ENCODE peak calls at places on chromosome 22, in five cellular contexts. J is hepatocyte, K is A549, X is Panc1, P is vagina. V is an unnamed sample.

GRCh38 chr22:44193537-44193896 is 12.8 kb downstream of the PARVG start:
- DNase-seq in J (no peak), K (no peak), X (no peak), P (no peak), V (no peak)

GRCh38 chr22:32776397-32776796 is 25.1 kb upstream of the TIMP3 start:
- DNase-seq in J (no peak), K (no peak), X (no peak), P (no peak), V (no peak)

GRCh38 chr22:48098243-48098935 is 1335.9 kb downstream of the TBC1D22A start:
- DNase-seq in J (no peak), K (no peak), X (no peak), P (no peak), V (no peak)

GRCh38 chr22:17486313-17486712 is 77.0 kb upstream of the SLC25A18 start:
- DNase-seq in J (no peak), K (peak; percentile 7), X (no peak), P (no peak), V (no peak)

GRCh38 chr22:43481528-43482309 is 69.9 kb downstream of the MPPED1 start:
- DNase-seq in J (no peak), K (no peak), X (no peak), P (no peak), V (peak; percentile 48)

GRCh38 chr22:45462034-45462655 is 40.5 kb upstream of the FBLN1 start:
- DNase-seq in J (peak; percentile 56), K (no peak), X (no peak), P (no peak), V (peak; percentile 31)

GRCh38 chr22:45096256-45096907 is 67.3 kb upstream of the NUP50 start:
- DNase-seq in J (peak; percentile 81), K (peak; percentile 60), X (peak; percentile 61), P (no peak), V (peak; percentile 77)

GRCh38 chr22:38699784-38700183 is 959 bp downstream of the JOSD1 start:
- DNase-seq in J (peak; percentile 29), K (no peak), X (no peak), P (no peak), V (no peak)

GRCh38 chr22:40263191-40263590 is 83.1 kb upstream of the ADSL start:
- DNase-seq in J (no peak), K (no peak), X (no peak), P (no peak), V (no peak)

GRCh38 chr22:37979782-37980181 is 4.6 kb downstream of the SOX10 start:
- DNase-seq in J (no peak), K (no peak), X (no peak), P (no peak), V (peak; percentile 30)

GRCh38 chr22:29979645-29980303 is 96.8 kb downstream of the MTMR3 start:
- DNase-seq in J (no peak), K (no peak), X (no peak), P (no peak), V (no peak)

GRCh38 chr22:33521879-33522665 is 398.2 kb downstream of the LARGE1 start:
- DNase-seq in J (no peak), K (no peak), X (no peak), P (no peak), V (no peak)

GRCh38 chr22:43126506-43127165 is 16.1 kb downstream of the BIK start:
- DNase-seq in J (peak; percentile 88), K (peak; percentile 56), X (no peak), P (no peak), V (no peak)

GRCh38 chr22:40661661-40662060 is 17.6 kb upstream of the MCHR1 start:
- DNase-seq in J (no peak), K (no peak), X (no peak), P (no peak), V (no peak)

GRCh38 chr22:40499187-40499753 is 128.9 kb downstream of the SGSM3 start:
- DNase-seq in J (peak; percentile 67), K (peak; percentile 89), X (peak; percentile 85), P (no peak), V (no peak)

GRCh38 chr22:29813563-29813962 is 24.5 kb downstream of the ASCC2 start:
- DNase-seq in J (peak; percentile 54), K (peak; percentile 69), X (no peak), P (no peak), V (no peak)

GRCh38 chr22:19289475-19290161 is 1.9 kb downstream of the CLTCL1 start:
- DNase-seq in J (peak; percentile 23), K (no peak), X (no peak), P (no peak), V (no peak)

GRCh38 chr22:30459206-30460052 is 12.4 kb downstream of the SEC14L3 start:
- DNase-seq in J (peak; percentile 58), K (peak; percentile 12), X (no peak), P (no peak), V (no peak)

GRCh38 chr22:47929073-47929472 is 1166.6 kb downstream of the TBC1D22A start:
- DNase-seq in J (no peak), K (no peak), X (no peak), P (no peak), V (no peak)

GRCh38 chr22:43923631-43924548 is at the start of gene PNPLA3:
- DNase-seq in J (peak; percentile 96), K (peak; percentile 71), X (no peak), P (no peak), V (peak; percentile 98)

GRCh38 chr22:44391026-44391425 is 78.3 kb upstream of the SHISAL1 start:
- DNase-seq in J (no peak), K (no peak), X (no peak), P (no peak), V (no peak)

GRCh38 chr22:48054596-48054995 is 1292.1 kb downstream of the TBC1D22A start:
- DNase-seq in J (no peak), K (no peak), X (no peak), P (no peak), V (no peak)

GRCh38 chr22:25039255-25039654 is 86.7 kb downstream of the KIAA1671 start:
- DNase-seq in J (no peak), K (no peak), X (no peak), P (no peak), V (no peak)

GRCh38 chr22:29277927-29278326 is 9.9 kb downstream of the EWSR1 start:
- DNase-seq in J (no peak), K (no peak), X (no peak), P (no peak), V (no peak)

GRCh38 chr22:21865041-21865440 is 2.4 kb downstream of the MAPK1 start:
- DNase-seq in J (peak; percentile 56), K (no peak), X (peak; percentile 7), P (no peak), V (no peak)
- H3K4me3 ChIP-seq in J (peak overlapping the region; percentile 99), K (no peak overlapping the region), X (peak overlapping the region; percentile 85), P (no peak overlapping the region), V (no peak overlapping the region)

GRCh38 chr22:36455571-36456458 is 25.6 kb downstream of the TXN2 start:
- DNase-seq in J (peak; percentile 27), K (no peak), X (no peak), P (no peak), V (no peak)

GRCh38 chr22:36453855-36454378 is 27.5 kb downstream of the TXN2 start:
- DNase-seq in J (no peak), K (no peak), X (no peak), P (no peak), V (no peak)

GRCh38 chr22:36456459-36456835 is 25.0 kb downstream of the TXN2 start:
- DNase-seq in J (peak; percentile 2), K (no peak), X (no peak), P (no peak), V (no peak)

GRCh38 chr22:36453266-36453607 is 28.2 kb downstream of the TXN2 start:
- DNase-seq in J (no peak), K (no peak), X (no peak), P (no peak), V (no peak)

GRCh38 chr22:36454916-36455570 is 26.4 kb downstream of the TXN2 start:
- DNase-seq in J (peak; percentile 98), K (peak; percentile 94), X (no peak), P (no peak), V (no peak)
- TF ChIP-seq CTCF in J (peak; percentile 5), K (peak; percentile 16), X (no peak), P (no peak), V (no peak)

GRCh38 chr22:27315833-27316232 is 485.7 kb downstream of the MN1 start:
- DNase-seq in J (no peak), K (no peak), X (no peak), P (no peak), V (no peak)

GRCh38 chr22:27314276-27314807 is 487.2 kb downstream of the MN1 start:
- DNase-seq in J (peak; percentile 44), K (no peak), X (no peak), P (no peak), V (no peak)

GRCh38 chr22:27311666-27312566 is 489.6 kb downstream of the MN1 start:
- DNase-seq in J (no peak), K (no peak), X (no peak), P (no peak), V (no peak)

GRCh38 chr22:27310966-27311665 is 490.4 kb downstream of the MN1 start:
- DNase-seq in J (no peak), K (no peak), X (no peak), P (no peak), V (no peak)

DNA sequence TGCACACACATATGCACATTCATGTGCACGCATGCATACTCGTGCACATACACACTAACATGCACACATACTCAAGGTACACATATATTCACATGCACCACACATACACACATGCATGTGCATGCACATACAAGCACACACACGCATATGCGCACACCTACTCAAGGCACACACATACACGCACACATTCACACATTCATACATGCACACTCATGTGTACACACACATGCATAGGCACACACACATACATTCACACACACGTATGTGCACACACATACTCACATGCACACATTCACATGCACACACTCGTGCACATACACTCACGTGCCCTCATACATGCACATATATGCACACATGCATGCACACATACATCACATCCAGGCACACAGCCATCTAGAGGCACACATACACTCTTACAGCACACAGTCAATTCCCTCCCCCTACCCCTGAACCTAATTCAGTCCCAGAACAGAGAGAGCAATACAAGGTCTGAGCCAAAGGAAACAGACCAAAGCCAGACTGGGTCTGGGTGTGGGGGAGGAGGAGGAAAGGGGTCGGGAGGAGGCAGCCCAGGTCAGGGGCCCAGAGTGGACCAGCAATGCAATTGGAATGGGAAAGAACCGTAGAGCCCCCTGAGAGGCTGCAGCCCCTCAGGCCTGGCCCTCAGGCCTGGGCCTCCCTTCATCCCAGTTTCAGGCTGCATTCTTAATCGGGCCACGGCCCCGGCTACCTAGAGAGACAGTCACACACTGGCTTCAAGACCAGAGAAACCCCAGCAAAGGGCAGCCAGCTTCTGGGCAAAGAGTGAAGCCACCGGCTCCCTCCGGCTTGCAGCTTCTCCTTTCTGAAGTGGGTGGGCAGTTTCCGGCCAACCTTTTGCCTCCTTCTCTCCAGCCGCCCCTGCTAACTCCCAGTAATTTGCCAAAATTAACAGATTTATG is 488.7 kb downstream of the MN1 start:
- DNase-seq in J (no peak), K (no peak), X (no peak), P (no peak), V (no peak)
- H3K4me3 ChIP-seq in J (no peak overlapping the region), K (no peak overlapping the region), X (no peak overlapping the region), P (no peak overlapping the region), V (no peak overlapping the region)

GRCh38 chr22:41948142-41948541 is 1.2 kb upstream of the CENPM start:
- DNase-seq in J (no peak), K (no peak), X (no peak), P (no peak), V (no peak)

GRCh38 chr22:41949297-41949965 is 2.5 kb upstream of the CENPM start:
- DNase-seq in J (no peak), K (no peak), X (no peak), P (no peak), V (no peak)

GRCh38 chr22:41943661-41944209 is 3.2 kb downstream of the CENPM start:
- DNase-seq in J (no peak), K (no peak), X (no peak), P (no peak), V (no peak)

GRCh38 chr22:41947181-41948080 is 479 bp upstream of the CENPM start:
- DNase-seq in J (no peak), K (no peak), X (no peak), P (no peak), V (no peak)

GRCh38 chr22:41946360-41947180 is at the start of gene CENPM:
- DNase-seq in J (peak; percentile 96), K (peak; percentile 95), X (peak; percentile 66), P (no peak), V (peak; percentile 97)
- TF ChIP-seq CTCF in J (peak; percentile 19), K (no peak), X (peak; percentile 6), P (no peak), V (peak; percentile 12)

V was measured in WERI-Rb-1.